ENCODE peak calls at places on chromosomes 7 and 10, in five cellular contexts. L is neural progenitor cell, W is GM23248, J is fibroblast of lung, M is astrocyte. T is an unnamed sample.
A peak's percentile ranks its signal among the peaks of the same experiment; 100 is the strongest.

GRCh38 chr7:132655071-132655761 is 78.9 kb upstream of the PLXNA4 start:
- DNase-seq in L (peak; percentile 36), W (peak; percentile 8), J (peak; percentile 5), M (peak; percentile 63), T (no peak)

GRCh38 chr7:22052650-22053336 is 107.1 kb upstream of the CDCA7L start:
- DNase-seq in L (no peak), W (no peak), J (no peak), M (no peak), T (no peak)

GRCh38 chr7:6416516-6417145 is 31.1 kb downstream of the DAGLB start:
- DNase-seq in L (peak; percentile 53), W (no peak), J (peak; percentile 40), M (no peak), T (peak; percentile 50)

GRCh38 chr10:114638874-114639625 is 19.0 kb downstream of the ABLIM1 start:
- DNase-seq in L (peak; percentile 50), W (peak; percentile 88), J (peak; percentile 80), M (peak; percentile 99), T (no peak)

GRCh38 chr7:15885678-15886077 is 199.2 kb upstream of the MEOX2 start:
- DNase-seq in L (no peak), W (no peak), J (no peak), M (no peak), T (no peak)

GRCh38 chr10:11325817-11326216 is 285.6 kb downstream of the USP6NL start:
- DNase-seq in L (no peak), W (peak; percentile 75), J (peak; percentile 34), M (peak; percentile 51), T (no peak)

GRCh38 chr7:158912406-158912805 is 56.0 kb downstream of the DYNC2I1 start:
- DNase-seq in L (no peak), W (no peak), J (no peak), M (no peak), T (no peak)

GRCh38 chr7:55382251-55382650 is 17.1 kb downstream of the LANCL2 start:
- DNase-seq in L (no peak), W (no peak), J (no peak), M (no peak), T (no peak)

GRCh38 chr10:123165445-123166072 is 11.4 kb downstream of the BUB3 start:
- DNase-seq in L (no peak), W (no peak), J (no peak), M (no peak), T (no peak)

GRCh38 chr10:20986049-20986448 is 88.9 kb upstream of the NEBL start:
- DNase-seq in L (no peak), W (no peak), J (peak; percentile 66), M (no peak), T (no peak)

GRCh38 chr10:79158004-79158340 is 89.2 kb downstream of the ZMIZ1 start:
- DNase-seq in L (no peak), W (no peak), J (no peak), M (no peak), T (no peak)

GRCh38 chr7:12066004-12066403 is 145.1 kb upstream of the TMEM106B start:
- DNase-seq in L (no peak), W (no peak), J (no peak), M (no peak), T (peak; percentile 90)

GRCh38 chr7:143504937-143505297 is 27.2 kb downstream of the TAS2R41 start:
- DNase-seq in L (no peak), W (peak; percentile 36), J (peak; percentile 28), M (no peak), T (peak; percentile 34)

GRCh38 chr7:22920664-22921063 is 93.3 kb downstream of the HYCC1 start:
- DNase-seq in L (peak; percentile 4), W (peak; percentile 47), J (no peak), M (no peak), T (peak; percentile 56)

GRCh38 chr10:11685787-11686218 is 56.4 kb upstream of the ECHDC3 start:
- DNase-seq in L (no peak), W (peak; percentile 15), J (peak; percentile 39), M (peak; percentile 77), T (peak; percentile 43)

GRCh38 chr10:30970760-30971460 is 60.8 kb downstream of the ZNF438 start:
- DNase-seq in L (no peak), W (peak; percentile 71), J (no peak), M (no peak), T (no peak)

GRCh38 chr10:47438857-47439474 is 44.9 kb downstream of the ANXA8 start:
- DNase-seq in L (peak; percentile 87), W (peak; percentile 90), J (peak; percentile 70), M (peak; percentile 62), T (peak; percentile 79)

GRCh38 chr10:12876266-12876665 is 125.2 kb downstream of the CCDC3 start:
- DNase-seq in L (no peak), W (no peak), J (no peak), M (no peak), T (no peak)

GRCh38 chr7:74560081-74560719 is 97.3 kb upstream of the GTF2I start:
- DNase-seq in L (no peak), W (no peak), J (no peak), M (no peak), T (no peak)

GRCh38 chr7:100568936-100569844 is 4.5 kb downstream of the SAP25 start:
- DNase-seq in L (peak; percentile 94), W (peak; percentile 61), J (no peak), M (no peak), T (no peak)

GRCh38 chr7:15489383-15489782 is 72.4 kb downstream of the AGMO start:
- DNase-seq in L (no peak), W (no peak), J (no peak), M (no peak), T (no peak)

GRCh38 chr7:129367700-129368388 is 66.4 kb upstream of the STRIP2 start:
- DNase-seq in L (peak; percentile 86), W (peak; percentile 82), J (peak; percentile 80), M (peak; percentile 23), T (peak; percentile 86)

GRCh38 chr10:127907411-127908105 is 655 bp downstream of the PTPRE start:
- DNase-seq in L (no peak), W (peak; percentile 76), J (peak; percentile 18), M (peak; percentile 71), T (peak; percentile 35)

GRCh38 chr10:80137031-80137712 is 4.6 kb downstream of the PLAC9 start:
- DNase-seq in L (peak; percentile 11), W (peak; percentile 89), J (peak; percentile 86), M (no peak), T (no peak)

GRCh38 chr7:105244594-105244993 is 144.1 kb downstream of the SRPK2 start:
- DNase-seq in L (no peak), W (no peak), J (no peak), M (no peak), T (no peak)

GRCh38 chr10:101285519-101286070 is 56.3 kb upstream of the LBX1 start:
- DNase-seq in L (peak; percentile 71), W (no peak), J (no peak), M (no peak), T (no peak)

GRCh38 chr10:61900829-61901783 is at the start of gene ARID5B:
- DNase-seq in L (peak; percentile 79), W (peak; percentile 83), J (peak; percentile 80), M (peak; percentile 68), T (peak; percentile 94)

GRCh38 chr7:434891-435486 is 84.7 kb downstream of the PDGFA start:
- DNase-seq in L (peak; percentile 70), W (no peak), J (no peak), M (no peak), T (peak; percentile 25)

GRCh38 chr7:436367-437128 is 83.1 kb downstream of the PDGFA start:
- DNase-seq in L (no peak), W (no peak), J (no peak), M (no peak), T (no peak)

GRCh38 chr7:433558-433957 is 86.1 kb downstream of the PDGFA start:
- DNase-seq in L (no peak), W (no peak), J (no peak), M (no peak), T (no peak)

GRCh38 chr7:437293-438280 is 82.1 kb downstream of the PDGFA start:
- DNase-seq in L (peak; percentile 54), W (no peak), J (no peak), M (no peak), T (no peak)

DNA sequence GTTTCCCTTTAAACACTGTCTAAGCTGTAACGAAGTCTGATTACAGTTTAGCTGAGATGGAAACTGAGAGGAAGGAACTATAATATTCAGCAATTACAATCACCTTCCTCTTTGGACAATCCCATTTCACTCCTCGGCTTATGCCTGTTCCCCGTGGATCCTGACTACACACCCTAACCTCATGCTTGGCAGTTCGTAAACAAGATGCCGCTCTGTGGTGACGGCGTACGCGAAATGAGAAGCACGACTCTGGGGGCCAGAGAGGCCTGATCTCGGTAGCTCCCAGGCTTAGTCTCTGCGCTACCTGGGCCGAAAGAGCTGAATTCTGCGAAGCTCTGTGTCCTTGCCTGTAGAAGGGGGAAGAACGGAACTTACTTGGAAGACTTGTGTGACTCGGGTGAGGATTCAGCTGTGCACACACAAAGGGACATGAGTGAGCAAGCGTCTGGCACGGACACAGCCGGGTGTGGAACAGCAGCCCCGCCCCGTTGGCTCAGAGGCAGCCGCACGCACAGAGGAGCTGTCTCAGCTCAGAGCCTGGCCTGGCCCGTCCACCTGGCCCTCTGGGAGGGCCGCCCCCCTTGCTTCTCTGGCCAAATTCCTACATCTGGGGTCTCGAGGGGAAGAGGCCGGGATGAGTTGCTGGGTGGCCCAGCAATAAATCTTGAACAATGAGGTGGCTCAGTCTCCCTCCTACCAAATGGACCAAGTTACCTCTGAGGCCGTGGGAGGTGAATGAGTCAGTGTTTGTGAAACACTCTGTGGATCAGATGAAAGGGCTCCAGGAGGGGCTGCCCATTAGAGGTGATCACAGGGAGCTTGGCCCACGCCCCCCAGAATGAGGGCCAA is 83.9 kb downstream of the PDGFA start:
- DNase-seq in L (no peak), W (peak; percentile 76), J (no peak), M (peak; percentile 39), T (peak; percentile 82)
- H3K27ac ChIP-seq in L (no peak overlapping the region), W (no peak overlapping the region), J (no peak overlapping the region), M (no peak overlapping the region), T (peak overlapping the region; percentile 71)

GRCh38 chr7:139523199-139523941 is at the start of gene CLEC2L:
- DNase-seq in L (peak; percentile 73), W (peak; percentile 49), J (no peak), M (no peak), T (no peak)
- TF ChIP-seq EZH2 in L (peak; percentile 72), W (peak; percentile 95), J (peak; percentile 95), M (peak; percentile 73), T (no peak)

DNA sequence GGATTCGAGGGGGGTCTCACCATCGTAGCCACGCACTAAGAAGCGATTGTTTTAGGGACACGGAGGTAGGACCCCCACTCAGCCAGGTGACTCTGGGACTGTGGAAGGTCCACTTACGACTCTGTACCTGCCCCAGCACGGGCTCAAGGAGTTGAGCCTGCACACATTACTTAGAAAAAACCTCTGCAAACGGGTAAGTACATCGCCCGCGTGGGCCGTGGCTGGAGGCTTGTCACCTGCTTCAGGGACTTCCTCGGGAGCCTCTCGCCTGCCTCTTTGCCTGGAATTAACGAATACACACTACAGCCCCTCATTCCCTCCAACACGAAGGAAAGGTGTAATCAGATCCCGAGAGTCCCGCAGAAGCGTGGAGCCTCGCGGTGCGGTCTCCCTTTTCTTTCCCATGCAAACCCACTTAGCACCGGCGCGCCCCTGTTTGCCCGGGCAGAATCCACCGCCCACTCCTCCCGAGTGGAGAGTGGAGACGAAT is 818 bp downstream of the PODXL start:
- DNase-seq in L (peak; percentile 28), W (peak; percentile 48), J (no peak), M (no peak), T (no peak)
- H3K27ac ChIP-seq in L (no peak overlapping the region), W (no peak overlapping the region), J (no peak overlapping the region), M (no peak overlapping the region), T (no peak overlapping the region)

DNA sequence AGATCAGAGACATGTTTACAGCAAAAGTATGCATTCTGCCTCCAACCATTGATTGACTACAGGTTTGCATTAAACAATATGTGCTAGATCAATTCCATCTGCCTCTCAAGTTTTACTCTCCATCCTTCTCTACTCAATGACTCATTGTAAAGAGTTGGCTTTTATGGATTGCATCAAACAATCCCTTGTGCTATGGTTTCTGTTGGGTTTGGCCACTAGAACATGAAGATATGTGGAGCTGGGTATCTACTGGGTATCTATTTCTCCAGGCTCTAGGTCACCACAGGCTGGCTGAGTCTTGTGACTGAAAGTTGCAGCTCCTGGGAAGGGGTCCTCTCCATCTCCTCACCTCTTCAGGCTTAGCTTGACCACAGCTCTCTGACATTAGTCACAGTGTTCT is 204.7 kb downstream of the DGKI start:
- DNase-seq in L (no peak), W (peak; percentile 60), J (peak; percentile 4), M (no peak), T (no peak)
- TF ChIP-seq EZH2 in L (no peak), W (no peak), J (no peak), M (no peak), T (no peak)